ENCODE peak calls at places on chromosomes 3 and 15, in eight cellular contexts. J, P, C, O, S, R, W and U are unnamed samples.

GRCh38 chr3:140252812-140253656 is 318.0 kb downstream of the CLSTN2 start:
- DNase-seq in J (no peak), P (no peak), C (no peak), O (no peak), S (no peak), R (no peak), W (peak; percentile 15), U (no peak)

GRCh38 chr3:167913218-167913902 is 177.8 kb downstream of the SERPINI1 start:
- DNase-seq in J (no peak), P (peak; percentile 48), C (peak; percentile 30), O (no peak), S (no peak), R (no peak), W (peak; percentile 43), U (no peak)

GRCh38 chr3:123663977-123664376 is 79.1 kb upstream of the HACD2 start:
- DNase-seq in J (no peak), P (no peak), C (no peak), O (no peak), S (no peak), R (no peak), W (no peak), U (no peak)

GRCh38 chr15:69592954-69593353 is 140.3 kb downstream of the RPLP1 start:
- DNase-seq in J (no peak), P (no peak), C (no peak), O (no peak), S (no peak), R (no peak), W (no peak), U (no peak)

GRCh38 chr3:72494076-72495000 is 353.9 kb downstream of the SHQ1 start:
- DNase-seq in J (no peak), P (no peak), C (no peak), O (no peak), S (no peak), R (no peak), W (peak; percentile 63), U (no peak)

GRCh38 chr3:177551431-177551836 is 354.2 kb upstream of the TBL1XR1 start:
- DNase-seq in J (no peak), P (no peak), C (no peak), O (no peak), S (no peak), R (no peak), W (no peak), U (no peak)

GRCh38 chr15:66884661-66885237 is 180.7 kb upstream of the SMAD3 start:
- DNase-seq in J (no peak), P (no peak), C (no peak), O (no peak), S (no peak), R (peak; percentile 27), W (no peak), U (no peak)

GRCh38 chr3:143016321-143016972 is 15.1 kb downstream of the U2SURP start:
- DNase-seq in J (no peak), P (no peak), C (no peak), O (no peak), S (no peak), R (no peak), W (no peak), U (no peak)

GRCh38 chr15:85865070-85865684 is 70.5 kb upstream of the KLHL25 start:
- DNase-seq in J (no peak), P (peak; percentile 91), C (peak; percentile 55), O (peak; percentile 30), S (no peak), R (peak; percentile 66), W (peak; percentile 49), U (peak; percentile 15)

GRCh38 chr3:16392733-16393132 is 120.8 kb downstream of the RFTN1 start:
- DNase-seq in J (peak; percentile 53), P (no peak), C (no peak), O (no peak), S (no peak), R (no peak), W (no peak), U (no peak)

GRCh38 chr15:61041886-61042285 is 187.2 kb downstream of the RORA start:
- DNase-seq in J (no peak), P (no peak), C (no peak), O (no peak), S (no peak), R (no peak), W (no peak), U (no peak)

GRCh38 chr15:57560976-57561711 is 30.6 kb upstream of the MYZAP start:
- DNase-seq in J (peak; percentile 26), P (peak; percentile 73), C (peak; percentile 69), O (peak; percentile 80), S (peak; percentile 87), R (peak; percentile 73), W (peak; percentile 63), U (peak; percentile 48)

GRCh38 chr3:194995922-194996321 is 275.0 kb downstream of the XXYLT1 start:
- DNase-seq in J (no peak), P (no peak), C (no peak), O (no peak), S (no peak), R (no peak), W (no peak), U (no peak)

GRCh38 chr3:85360742-85361387 is 402.1 kb downstream of the CADM2 start:
- DNase-seq in J (no peak), P (peak; percentile 65), C (peak; percentile 74), O (no peak), S (peak; percentile 37), R (peak; percentile 63), W (peak; percentile 23), U (peak; percentile 36)

GRCh38 chr3:192444096-192444790 is 283.1 kb downstream of the FGF12 start:
- DNase-seq in J (peak; percentile 13), P (peak; percentile 76), C (peak; percentile 50), O (peak; percentile 16), S (peak; percentile 67), R (peak; percentile 88), W (peak; percentile 52), U (peak; percentile 51)

GRCh38 chr15:48040166-48040817 is 80.5 kb upstream of the SLC24A5 start:
- DNase-seq in J (no peak), P (peak; percentile 34), C (peak; percentile 40), O (no peak), S (no peak), R (no peak), W (peak; percentile 66), U (no peak)

GRCh38 chr3:100561459-100562158 is 47.8 kb upstream of the ADGRG7 start:
- DNase-seq in J (peak; percentile 32), P (peak; percentile 74), C (no peak), O (no peak), S (no peak), R (no peak), W (peak; percentile 78), U (no peak)

DNA sequence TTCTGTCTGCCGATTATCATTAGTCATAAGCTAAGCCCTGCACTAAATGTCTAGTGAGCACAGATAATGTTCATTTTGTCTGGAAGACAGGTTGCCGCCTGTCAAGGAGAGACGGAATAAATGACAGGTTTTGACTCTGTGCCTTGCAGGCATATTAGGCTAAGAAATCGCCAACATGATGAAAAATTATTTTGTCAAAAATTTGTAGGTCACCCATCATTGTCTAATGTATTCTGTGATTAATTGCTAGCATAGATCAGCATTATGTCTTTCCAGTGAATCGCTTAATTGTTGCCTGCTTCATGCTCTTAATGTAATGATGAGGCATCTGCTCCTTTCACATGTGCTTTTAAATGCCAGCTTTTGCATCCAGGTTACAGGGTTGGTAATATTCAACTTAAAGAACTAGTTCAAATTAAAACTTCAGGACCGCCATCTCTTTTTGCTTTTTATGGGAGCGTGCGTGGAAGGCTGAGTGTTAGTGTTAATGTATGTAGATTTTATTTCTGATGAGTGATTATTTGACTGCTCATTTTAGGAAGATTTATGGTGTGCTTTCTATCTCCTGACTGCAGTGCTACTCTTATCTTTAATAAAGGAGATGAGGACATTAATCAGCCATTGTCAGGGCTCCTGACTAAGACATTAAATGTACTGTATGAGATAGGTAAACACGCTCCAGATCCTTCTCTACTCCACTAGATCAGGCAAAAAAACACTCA is 120.8 kb upstream of the MEIS2 start:
- DNase-seq in J (no peak), P (no peak), C (peak; percentile 23), O (no peak), S (no peak), R (no peak), W (no peak), U (no peak)
- H3K27me3 ChIP-seq in J (peaks cover 3% of the 10 kb centered on the region), P (no peaks in the 10 kb centered on the region), C (no peaks in the 10 kb centered on the region), O (no peaks in the 10 kb centered on the region), S (no peaks in the 10 kb centered on the region), R (no peaks in the 10 kb centered on the region), W (no peaks in the 10 kb centered on the region), U (no peaks in the 10 kb centered on the region)

GRCh38 chr3:64680334-64680733 is 7.5 kb downstream of the ADAMTS9 start:
- DNase-seq in J (no peak), P (no peak), C (no peak), O (no peak), S (no peak), R (no peak), W (no peak), U (no peak)
- H3K27me3 ChIP-seq in J (peaks cover 10% of the 10 kb centered on the region), P (peaks cover 37% of the 10 kb centered on the region), C (peaks cover 30% of the 10 kb centered on the region), O (no peaks in the 10 kb centered on the region), S (no peaks in the 10 kb centered on the region), R (peaks cover 35% of the 10 kb centered on the region), W (no peaks in the 10 kb centered on the region), U (no peaks in the 10 kb centered on the region)

GRCh38 chr3:127131625-127132170 is 61.2 kb upstream of the PRR23E start:
- DNase-seq in J (no peak), P (no peak), C (no peak), O (no peak), S (peak; percentile 55), R (no peak), W (no peak), U (no peak)
- H3K27me3 ChIP-seq in J (peaks cover 36% of the 10 kb centered on the region), P (peaks cover 37% of the 10 kb centered on the region), C (no peaks in the 10 kb centered on the region), O (no peaks in the 10 kb centered on the region), S (no peaks in the 10 kb centered on the region), R (peaks cover 3% of the 10 kb centered on the region), W (peaks cover 25% of the 10 kb centered on the region), U (peaks cover 18% of the 10 kb centered on the region)

DNA sequence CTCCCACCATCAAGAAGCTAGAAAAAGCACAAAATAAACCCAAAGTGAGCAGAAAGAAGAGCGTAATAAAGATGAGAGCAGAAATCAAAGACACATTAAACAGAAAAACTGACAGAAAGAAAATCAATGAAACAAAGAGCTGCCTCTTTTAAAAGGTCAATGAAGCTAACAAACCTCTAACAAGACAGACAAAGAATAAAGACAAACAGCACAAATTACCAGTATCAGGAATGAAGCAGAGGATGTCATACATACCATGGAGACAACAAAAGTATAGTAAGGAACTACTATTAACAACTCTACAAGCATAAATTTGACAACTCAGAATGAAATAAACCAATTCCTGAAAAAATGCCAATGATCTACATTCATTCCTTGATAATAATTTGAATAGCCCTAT is 15.0 kb downstream of the C3orf70 start:
- DNase-seq in J (no peak), P (no peak), C (no peak), O (no peak), S (no peak), R (no peak), W (no peak), U (no peak)
- H3K27me3 ChIP-seq in J (no peaks in the 10 kb centered on the region), P (no peaks in the 10 kb centered on the region), C (no peaks in the 10 kb centered on the region), O (no peaks in the 10 kb centered on the region), S (no peaks in the 10 kb centered on the region), R (no peaks in the 10 kb centered on the region), W (no peaks in the 10 kb centered on the region), U (peaks cover 8% of the 10 kb centered on the region)

DNA sequence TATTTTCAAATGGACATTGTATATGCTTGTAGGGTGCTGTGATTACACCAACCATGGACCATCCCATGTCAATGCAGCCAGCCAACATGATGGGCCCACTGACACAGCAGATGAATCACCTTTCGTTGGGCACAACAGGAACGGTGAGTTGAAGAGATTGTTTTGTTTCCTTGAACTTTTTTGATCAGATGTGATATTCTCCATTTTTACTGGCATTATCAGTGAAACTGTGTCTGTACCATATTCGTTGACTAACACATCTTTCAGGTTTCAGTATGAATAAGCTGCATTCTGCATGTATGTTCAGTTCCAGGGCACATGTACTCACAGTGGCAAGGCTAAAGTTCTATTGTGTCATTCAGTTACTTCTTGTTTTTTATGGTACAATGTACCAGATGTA is 655.2 kb downstream of the RBMS3 start:
- DNase-seq in J (no peak), P (no peak), C (no peak), O (no peak), S (no peak), R (no peak), W (no peak), U (no peak)
- H3K27me3 ChIP-seq in J (no peaks in the 10 kb centered on the region), P (no peaks in the 10 kb centered on the region), C (no peaks in the 10 kb centered on the region), O (no peaks in the 10 kb centered on the region), S (no peaks in the 10 kb centered on the region), R (no peaks in the 10 kb centered on the region), W (no peaks in the 10 kb centered on the region), U (no peaks in the 10 kb centered on the region)